ENCODE peak calls at places on chromosomes 1 and 21, in ten cellular contexts. X is HCT116, A is HepG2, K is tibial nerve, T is ovary, O is right lobe of liver, J is A549, V is esophagus squamous epithelium, F is breast epithelium, D is heart left ventricle. S is an unnamed sample.

GRCh38 chr1:119808491-119808890 is 2.8 kb downstream of the REG4 start:
- DNase-seq in X (no peak), A (no peak), K (no peak), T (no peak), O (no peak), J (no peak), V (no peak), F (no peak), D (no peak), S (no peak)

GRCh38 chr1:113895961-113896360 is 8.6 kb upstream of the BCL2L15 start:
- DNase-seq in X (no peak), A (no peak), K (no peak), T (no peak), O (no peak), J (no peak), V (no peak), F (no peak), D (no peak), S (no peak)

GRCh38 chr1:200867018-200867811 is 5.6 kb upstream of the GPR25 start:
- DNase-seq in X (no peak), A (no peak), K (no peak), T (no peak), O (no peak), J (no peak), V (no peak), F (no peak), D (no peak), S (no peak)

GRCh38 chr1:66231162-66232077 is 302.5 kb upstream of the SGIP1 start:
- DNase-seq in X (peak; percentile 73), A (no peak), K (no peak), T (no peak), O (no peak), J (peak; percentile 37), V (no peak), F (no peak), D (no peak), S (no peak)

GRCh38 chr1:221991221-221991620 is 249.3 kb upstream of the DUSP10 start:
- DNase-seq in X (no peak), A (no peak), K (no peak), T (no peak), O (no peak), J (no peak), V (no peak), F (no peak), D (no peak), S (no peak)

GRCh38 chr21:29194847-29195246 is 64.4 kb downstream of the MAP3K7CL start:
- DNase-seq in X (no peak), A (peak; percentile 25), K (no peak), T (no peak), O (no peak), J (no peak), V (no peak), F (no peak), D (no peak), S (no peak)

GRCh38 chr1:3998086-3998485 is 98.0 kb upstream of the C1orf174 start:
- DNase-seq in X (no peak), A (no peak), K (no peak), T (peak; percentile 10), O (no peak), J (no peak), V (no peak), F (no peak), D (no peak), S (no peak)

GRCh38 chr21:17732306-17732705 is 86.8 kb downstream of the C21orf91 start:
- DNase-seq in X (no peak), A (no peak), K (no peak), T (no peak), O (no peak), J (no peak), V (no peak), F (no peak), D (no peak), S (no peak)

GRCh38 chr1:10295471-10296085 is 85.2 kb downstream of the KIF1B start:
- DNase-seq in X (no peak), A (no peak), K (no peak), T (no peak), O (no peak), J (no peak), V (no peak), F (peak; percentile 64), D (no peak), S (no peak)

GRCh38 chr1:17929224-17929623 is 174.1 kb downstream of the ACTL8 start:
- DNase-seq in X (no peak), A (no peak), K (no peak), T (no peak), O (no peak), J (no peak), V (no peak), F (no peak), D (no peak), S (no peak)

GRCh38 chr21:17526771-17527170 is 13.9 kb downstream of the CXADR start:
- DNase-seq in X (no peak), A (no peak), K (no peak), T (no peak), O (no peak), J (no peak), V (no peak), F (no peak), D (no peak), S (no peak)

GRCh38 chr1:33866286-33866685 is 2.4 kb downstream of the HMGB4 start:
- DNase-seq in X (no peak), A (no peak), K (no peak), T (no peak), O (no peak), J (no peak), V (no peak), F (no peak), D (no peak), S (no peak)

GRCh38 chr1:23793861-23794731 is 3.2 kb downstream of the LYPLA2 start:
- DNase-seq in X (no peak), A (no peak), K (no peak), T (no peak), O (peak; percentile 65), J (no peak), V (no peak), F (no peak), D (no peak), S (no peak)

GRCh38 chr21:45463871-45464270 is 58.9 kb downstream of the COL18A1 start:
- DNase-seq in X (no peak), A (no peak), K (no peak), T (peak; percentile 33), O (peak; percentile 45), J (no peak), V (no peak), F (no peak), D (peak; percentile 17), S (no peak)

GRCh38 chr21:38819719-38820147 is 14.0 kb downstream of the ETS2 start:
- DNase-seq in X (peak; percentile 53), A (no peak), K (no peak), T (no peak), O (peak; percentile 50), J (no peak), V (no peak), F (peak; percentile 67), D (no peak), S (no peak)

GRCh38 chr21:34915364-34915834 is 133.7 kb downstream of the RUNX1 start:
- DNase-seq in X (no peak), A (no peak), K (no peak), T (no peak), O (no peak), J (no peak), V (no peak), F (no peak), D (no peak), S (no peak)

GRCh38 chr1:54863267-54863665 is 23.7 kb downstream of the DHCR24 start:
- DNase-seq in X (no peak), A (no peak), K (no peak), T (no peak), O (no peak), J (no peak), V (no peak), F (no peak), D (no peak), S (no peak)

GRCh38 chr1:109254621-109255096 is 5.3 kb downstream of the CELSR2 start:
- DNase-seq in X (no peak), A (no peak), K (no peak), T (no peak), O (no peak), J (no peak), V (no peak), F (no peak), D (no peak), S (no peak)
- TF ChIP-seq POLR2A in X (no peak), A (no peak), K (no peak), T (no peak), O (no peak), J (no peak), V (no peak), F (no peak), D (no peak), S (no peak)

GRCh38 chr21:23613014-23613413 is 1994.3 kb downstream of the MRPL39 start:
- DNase-seq in X (no peak), A (no peak), K (no peak), T (no peak), O (no peak), J (no peak), V (no peak), F (no peak), D (no peak), S (no peak)

GRCh38 chr21:23612210-23612609 is 1995.1 kb downstream of the MRPL39 start:
- DNase-seq in X (no peak), A (no peak), K (no peak), T (no peak), O (no peak), J (no peak), V (no peak), F (no peak), D (no peak), S (no peak)

GRCh38 chr21:23607782-23608181 is 1999.5 kb downstream of the MRPL39 start:
- DNase-seq in X (no peak), A (no peak), K (no peak), T (no peak), O (no peak), J (no peak), V (no peak), F (no peak), D (no peak), S (no peak)
- H3K9me3 ChIP-seq in X (peaks cover 31% of the 10 kb centered on the region), A (peaks cover 74% of the 10 kb centered on the region), K (no peaks in the 10 kb centered on the region), T (no peaks in the 10 kb centered on the region), O (no peaks in the 10 kb centered on the region), J (no peaks in the 10 kb centered on the region), V (no peaks in the 10 kb centered on the region), F (no peaks in the 10 kb centered on the region), D (no peaks in the 10 kb centered on the region), S (no peaks in the 10 kb centered on the region)

GRCh38 chr1:52852854-52853253 is 10.3 kb downstream of the ZYG11A start:
- DNase-seq in X (no peak), A (no peak), K (no peak), T (no peak), O (no peak), J (no peak), V (no peak), F (no peak), D (no peak), S (no peak)
- TF ChIP-seq POLR2A in X (no peak), A (no peak), K (no peak), T (no peak), O (no peak), J (no peak), V (no peak), F (no peak), D (no peak), S (no peak)

DNA sequence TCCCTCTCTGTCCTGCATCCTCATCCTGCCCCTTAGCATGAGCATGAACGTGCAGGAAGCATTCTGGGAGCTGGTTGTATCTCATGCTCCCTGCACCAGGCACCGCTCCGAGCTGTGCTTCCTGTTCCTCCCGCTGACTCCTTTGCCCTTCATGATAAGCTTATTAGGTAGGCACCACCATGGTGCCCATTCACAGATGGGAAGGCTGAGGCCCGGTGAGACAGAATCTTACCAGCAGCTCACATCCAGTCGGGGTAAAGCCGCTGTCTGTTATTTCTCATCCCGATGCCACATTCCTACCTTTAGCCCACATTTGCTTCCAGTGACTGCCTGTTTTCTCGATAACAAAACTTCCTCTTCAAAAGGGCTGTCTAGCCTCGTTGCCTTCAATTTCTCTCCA is 7.3 kb downstream of the MIIP start:
- DNase-seq in X (no peak), A (no peak), K (no peak), T (no peak), O (no peak), J (no peak), V (no peak), F (no peak), D (no peak), S (no peak)
- H3K9me3 ChIP-seq in X (no peaks in the 10 kb centered on the region), A (no peaks in the 10 kb centered on the region), K (no peaks in the 10 kb centered on the region), T (no peaks in the 10 kb centered on the region), O (no peaks in the 10 kb centered on the region), J (no peaks in the 10 kb centered on the region), V (no peaks in the 10 kb centered on the region), F (no peaks in the 10 kb centered on the region), D (no peaks in the 10 kb centered on the region), S (no peaks in the 10 kb centered on the region)

S was measured in uterus.